ENCODE peak calls at places on chromosomes 13 and 19, in nine cellular contexts. P, H, T, M, U, J, X, E and B are unnamed samples.

GRCh38 chr19:3071764-3072163 is 9.5 kb upstream of the TLE5 start:
- DNase-seq in P (no peak), E (no peak), J (no peak), H (no peak), U (no peak), T (no peak), M (no peak), X (no peak), B (no peak)

GRCh38 chr13:108154421-108154858 is 60.9 kb downstream of the LIG4 start:
- DNase-seq in P (no peak), X (no peak), U (no peak), E (no peak), H (no peak), T (no peak), M (no peak), J (no peak), B (no peak)

GRCh38 chr19:38433268-38433733 is at the start of gene RYR1:
- DNase-seq in E (peak; percentile 52), M (no peak), H (peak; percentile 26), J (no peak), P (peak; percentile 67), X (peak; percentile 20), T (peak; percentile 71), U (no peak), B (no peak)

GRCh38 chr19:17580470-17581000 is 25.1 kb downstream of the COLGALT1 start:
- DNase-seq in U (no peak), H (no peak), X (no peak), J (no peak), T (no peak), M (no peak), E (no peak), P (no peak), B (no peak)

GRCh38 chr13:25213716-25214115 is 41.6 kb upstream of the AMER2 start:
- DNase-seq in P (no peak), U (no peak), H (no peak), J (no peak), M (no peak), E (peak; percentile 58), X (no peak), T (no peak), B (no peak)

GRCh38 chr19:35717665-35718344 is at the start of gene KMT2B:
- DNase-seq in U (no peak), H (peak; percentile 98), M (peak; percentile 82), J (no peak), X (no peak), T (no peak), P (peak; percentile 94), E (no peak), B (no peak)

GRCh38 chr19:5977222-5977784 is 637 bp downstream of the RANBP3 start:
- DNase-seq in P (peak; percentile 26), X (no peak), T (no peak), U (no peak), M (no peak), H (no peak), E (no peak), J (no peak), B (no peak)

GRCh38 chr13:113060557-113061270 is 44.9 kb upstream of the F7 start:
- DNase-seq in T (peak; percentile 37), X (no peak), J (no peak), E (no peak), U (no peak), M (no peak), H (no peak), P (no peak), B (no peak)

GRCh38 chr19:32012206-32012605 is 333.2 kb upstream of the ZNF507 start:
- DNase-seq in T (no peak), E (no peak), H (no peak), X (no peak), J (no peak), M (no peak), U (no peak), P (no peak), B (no peak)

GRCh38 chr19:33261511-33262192 is 36.0 kb upstream of the SLC7A10 start:
- DNase-seq in P (no peak), J (no peak), T (no peak), E (no peak), X (no peak), H (no peak), M (no peak), U (no peak), B (no peak)

GRCh38 chr19:3687774-3688706 is 12.2 kb downstream of the PIP5K1C start:
- DNase-seq in X (peak; percentile 35), P (peak; percentile 50), M (no peak), E (no peak), T (peak; percentile 70), U (no peak), H (no peak), J (peak; percentile 19), B (no peak)

GRCh38 chr19:2491130-2491801 is 15.3 kb downstream of the GADD45B start:
- DNase-seq in X (no peak), T (peak; percentile 96), E (peak; percentile 93), U (no peak), J (no peak), M (peak; percentile 6), P (no peak), H (peak; percentile 86), B (no peak)

GRCh38 chr13:103926118-103926517 is 859.9 kb upstream of the SLC10A2 start:
- DNase-seq in J (no peak), H (no peak), X (no peak), M (no peak), T (no peak), E (no peak), U (no peak), P (no peak), B (no peak)

GRCh38 chr13:96388598-96388997 is 298.7 kb downstream of the HS6ST3 start:
- DNase-seq in X (no peak), E (no peak), J (no peak), H (no peak), U (no peak), T (no peak), P (no peak), M (no peak), B (no peak)

GRCh38 chr13:44575741-44576395 is at the start of gene TSC22D1:
- DNase-seq in U (peak; percentile 38), X (peak; percentile 54), T (peak; percentile 85), E (peak; percentile 66), J (peak; percentile 46), H (peak; percentile 66), M (peak; percentile 78), P (peak; percentile 62), B (peak; percentile 68)

GRCh38 chr13:104024416-104025170 is 958.4 kb upstream of the SLC10A2 start:
- DNase-seq in U (no peak), E (no peak), X (no peak), J (no peak), H (peak; percentile 71), P (no peak), T (no peak), M (no peak), B (no peak)

GRCh38 chr13:51564671-51565070 is 19.6 kb upstream of the WDFY2 start:
- DNase-seq in U (no peak), M (no peak), J (no peak), X (no peak), T (no peak), H (no peak), E (no peak), P (no peak), B (no peak)